ENCODE peak calls at places on chromosomes 4 and X, in six cellular contexts. Y is effector memory CD4-positive, alpha-beta T cell; A is RWPE2; H is pancreas; M is hepatocyte; R is trophoblast cell. Q is an unnamed sample.
A peak's percentile ranks its signal among the peaks of the same experiment; 100 is the strongest.

GRCh38 chrX:70030242-70030823 is 19.4 kb downstream of the AWAT2 start:
- DNase-seq in Y (no peak), A (no peak), H (no peak), M (peak; percentile 62), R (peak; percentile 61), Q (no peak)

GRCh38 chrX:123648028-123648810 is 84.6 kb downstream of the THOC2 start:
- DNase-seq in Y (no peak), A (no peak), H (no peak), M (peak; percentile 83), R (no peak), Q (peak; percentile 60)

GRCh38 chr4:140710784-140711622 is 45.2 kb downstream of the TBC1D9 start:
- DNase-seq in Y (no peak), A (no peak), H (no peak), M (no peak), R (no peak), Q (no peak)

GRCh38 chrX:41522071-41522470 is 74.9 kb downstream of the NYX start:
- DNase-seq in Y (no peak), A (no peak), H (no peak), M (no peak), R (no peak), Q (no peak)

GRCh38 chr4:110616162-110617062 is 6.5 kb downstream of the PITX2 start:
- DNase-seq in Y (no peak), A (no peak), H (no peak), M (no peak), R (no peak), Q (no peak)

GRCh38 chr4:88623097-88623496 is 30.8 kb downstream of the HERC3 start:
- DNase-seq in Y (no peak), A (peak; percentile 75), H (no peak), M (peak; percentile 19), R (peak; percentile 99), Q (no peak)

GRCh38 chr4:88870428-88870827 is 172.8 kb upstream of the NAP1L5 start:
- DNase-seq in Y (no peak), A (no peak), H (no peak), M (no peak), R (no peak), Q (no peak)

GRCh38 chrX:155888139-155888538 is 7.0 kb downstream of the VAMP7 start:
- DNase-seq in Y (no peak), A (no peak), H (no peak), M (peak; percentile 11), R (peak; percentile 18), Q (no peak)

GRCh38 chr4:55947254-55947882 is 1.4 kb upstream of the CEP135 start:
- DNase-seq in Y (no peak), A (no peak), H (no peak), M (no peak), R (peak; percentile 27), Q (no peak)
- H3K27ac ChIP-seq in Y (peak overlapping the region; percentile 76), A (peak overlapping the region; percentile 97), H (no peak overlapping the region), M (peak overlapping the region; percentile 95), R (peak overlapping the region; percentile 97), Q (peak overlapping the region; percentile 96)

GRCh38 chr4:145884775-145885174 is 53.8 kb downstream of the ZNF827 start:
- DNase-seq in Y (no peak), A (no peak), H (no peak), M (no peak), R (no peak), Q (no peak)

GRCh38 chr4:145886871-145887240 is 51.8 kb downstream of the ZNF827 start:
- DNase-seq in Y (no peak), A (no peak), H (no peak), M (no peak), R (no peak), Q (no peak)

GRCh38 chr4:145885666-145886065 is 53.0 kb downstream of the ZNF827 start:
- DNase-seq in Y (no peak), A (no peak), H (no peak), M (no peak), R (no peak), Q (no peak)

GRCh38 chr4:145888393-145888792 is 50.2 kb downstream of the ZNF827 start:
- DNase-seq in Y (no peak), A (no peak), H (no peak), M (no peak), R (no peak), Q (no peak)

DNA sequence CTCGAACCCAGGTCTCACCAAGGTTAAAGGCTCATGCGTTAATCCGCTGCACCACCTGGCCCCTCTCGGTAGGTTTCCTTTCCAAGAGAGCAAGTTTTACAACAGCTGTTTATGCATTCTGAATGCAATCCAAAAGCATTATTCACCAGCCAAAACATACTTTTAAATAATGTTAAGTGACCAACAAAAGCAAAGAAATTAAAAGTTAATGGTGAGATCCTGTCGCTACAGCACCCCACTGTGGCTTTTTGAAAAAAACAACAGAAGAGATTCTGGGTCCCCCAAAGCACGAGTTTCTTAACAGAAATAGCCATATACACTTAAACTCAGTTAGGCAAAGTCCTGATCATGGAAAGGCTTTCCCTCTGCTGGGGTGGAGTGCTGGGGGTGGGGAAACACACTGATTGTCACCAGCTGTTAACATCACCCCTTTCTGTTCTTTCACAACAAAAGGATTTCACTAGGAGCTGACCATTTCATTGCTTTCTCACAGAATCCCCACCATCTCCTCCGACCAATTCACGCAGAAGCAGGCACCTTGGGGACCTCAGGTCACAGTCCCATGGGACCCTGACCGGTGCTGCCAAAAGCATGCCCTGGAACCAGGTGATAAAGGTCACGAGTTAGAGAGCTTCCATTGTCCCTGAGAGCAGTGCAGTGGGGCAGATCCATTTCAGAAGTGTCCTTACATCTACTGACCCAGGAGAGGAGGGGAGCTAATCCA is 51.2 kb downstream of the ZNF827 start:
- DNase-seq in Y (no peak), A (no peak), H (no peak), M (no peak), R (peak; percentile 59), Q (no peak)
- H3K27ac ChIP-seq in Y (no peak overlapping the region), A (no peak overlapping the region), H (no peak overlapping the region), M (no peak overlapping the region), R (no peak overlapping the region), Q (peak overlapping the region; percentile 5)

GRCh38 chrX:30283456-30284200 is 25.6 kb downstream of the NR0B1 start:
- DNase-seq in Y (no peak), A (no peak), H (no peak), M (peak; percentile 41), R (peak; percentile 72), Q (no peak)
- H3K27ac ChIP-seq in Y (no peak overlapping the region), A (peak overlapping the region; percentile 58), H (no peak overlapping the region), M (peak overlapping the region; percentile 59), R (peak overlapping the region; percentile 56), Q (no peak overlapping the region)

DNA sequence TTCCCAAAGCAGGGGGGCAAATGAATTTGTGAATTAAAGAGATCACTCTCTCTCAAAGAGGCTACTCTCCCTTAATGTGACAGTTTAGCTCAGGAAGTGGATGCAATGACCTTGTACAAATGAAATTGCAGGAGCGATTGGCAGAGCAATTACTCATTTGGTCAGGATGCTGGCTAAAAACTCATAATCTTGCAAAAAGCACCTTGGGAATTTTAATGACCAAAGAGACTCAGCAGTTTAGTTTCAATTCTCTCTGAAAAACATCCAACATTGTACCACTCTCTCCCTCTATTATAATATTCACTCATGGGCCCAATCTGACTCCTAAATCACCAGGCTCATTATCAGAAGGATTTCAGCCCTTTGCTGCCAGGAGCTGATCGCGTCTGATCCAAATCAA is 26.1 kb downstream of the PDGFC start:
- DNase-seq in Y (no peak), A (no peak), H (no peak), M (no peak), R (no peak), Q (no peak)
- H3K27ac ChIP-seq in Y (no peak overlapping the region), A (peak overlapping the region; percentile 95), H (no peak overlapping the region), M (peak overlapping the region; percentile 71), R (no peak overlapping the region), Q (no peak overlapping the region)